ENCODE peak calls at places on chromosomes 2 and 18, in seven cellular contexts. F is activated naive CD4-positive, alpha-beta T cell; Y is glomerular endothelial cell; E is BE2C; Z is SW480; U is GM04504; G is stimulated activated CD8-positive, alpha-beta memory T cell treated with anti-CD3 and anti-CD28 coated beads, Interleukin-15, amount 100 ng/mL, for 24 hours. I is an unnamed sample.

GRCh38 chr18:50686409-50686808 is 126.5 kb downstream of the MAPK4 start:
- DNase-seq in F (no peak), Y (no peak), E (no peak), Z (no peak), U (no peak), G (no peak), I (no peak)

GRCh38 chr18:2715990-2716389 is 60.5 kb downstream of the SMCHD1 start:
- DNase-seq in F (no peak), Y (no peak), E (no peak), Z (no peak), U (no peak), G (no peak), I (no peak)

GRCh38 chr2:216880509-216881184 is 20.8 kb upstream of the TNP1 start:
- DNase-seq in F (no peak), Y (no peak), E (no peak), Z (no peak), U (no peak), G (no peak), I (no peak)

GRCh38 chr2:236045264-236046235 is 122.6 kb downstream of the GBX2 start:
- DNase-seq in F (no peak), Y (no peak), E (no peak), Z (no peak), U (no peak), G (no peak), I (no peak)

GRCh38 chr2:68806511-68807109 is 64.6 kb downstream of the BMP10 start:
- DNase-seq in F (no peak), Y (no peak), E (no peak), Z (no peak), U (peak; percentile 36), G (no peak), I (no peak)

GRCh38 chr2:208222351-208222750 is 32.5 kb downstream of the IDH1 start:
- DNase-seq in F (no peak), Y (no peak), E (no peak), Z (no peak), U (peak; percentile 17), G (no peak), I (no peak)

GRCh38 chr18:66826211-66826610 is 222.3 kb upstream of the CDH19 start:
- DNase-seq in F (no peak), Y (no peak), E (no peak), Z (no peak), U (no peak), G (no peak), I (no peak)

GRCh38 chr2:176138526-176139169 is 9.1 kb downstream of the HOXD8 start:
- DNase-seq in F (no peak), Y (no peak), E (no peak), Z (no peak), U (no peak), G (no peak), I (no peak)

GRCh38 chr2:217887841-217888665 is 114.7 kb downstream of the TNS1 start:
- DNase-seq in F (no peak), Y (no peak), E (peak; percentile 97), Z (no peak), U (no peak), G (no peak), I (peak; percentile 87)

GRCh38 chr2:72008608-72009007 is 139.1 kb downstream of the CYP26B1 start:
- DNase-seq in F (no peak), Y (no peak), E (no peak), Z (no peak), U (no peak), G (no peak), I (no peak)

GRCh38 chr2:53751728-53752127 is 15.9 kb upstream of the CHAC2 start:
- DNase-seq in F (no peak), Y (no peak), E (no peak), Z (no peak), U (no peak), G (no peak), I (no peak)

GRCh38 chr2:157497603-157498314 is 53.9 kb upstream of the CYTIP start:
- DNase-seq in F (no peak), Y (no peak), E (no peak), Z (peak; percentile 69), U (peak; percentile 9), G (no peak), I (peak; percentile 36)

GRCh38 chr18:78071146-78071710 is 821.6 kb downstream of the GALR1 start:
- DNase-seq in F (no peak), Y (no peak), E (no peak), Z (no peak), U (no peak), G (no peak), I (no peak)

GRCh38 chr2:100865819-100866462 is 46.0 kb downstream of the NPAS2 start:
- DNase-seq in F (no peak), Y (no peak), E (no peak), Z (no peak), U (peak; percentile 35), G (no peak), I (no peak)

GRCh38 chr2:105744909-105745853 is at the start of gene NCK2:
- DNase-seq in F (peak; percentile 37), Y (no peak), E (peak; percentile 23), Z (peak; percentile 39), U (no peak), G (no peak), I (peak; percentile 87)

GRCh38 chr2:118301248-118301647 is 213.0 kb downstream of the INSIG2 start:
- DNase-seq in F (no peak), Y (no peak), E (no peak), Z (no peak), U (no peak), G (no peak), I (no peak)

GRCh38 chr2:56191617-56192016 is 7.8 kb downstream of the CCDC85A start:
- DNase-seq in F (no peak), Y (no peak), E (no peak), Z (peak; percentile 60), U (peak; percentile 54), G (no peak), I (no peak)

GRCh38 chr2:122203523-122203922 is 448.1 kb downstream of the TSN start:
- DNase-seq in F (no peak), Y (no peak), E (no peak), Z (no peak), U (peak; percentile 13), G (no peak), I (no peak)

GRCh38 chr18:53458944-53459580 is 765.4 kb downstream of the MBD2 start:
- DNase-seq in F (no peak), Y (no peak), E (no peak), Z (no peak), U (no peak), G (no peak), I (no peak)

GRCh38 chr2:176122266-176122632 is 270 bp upstream of the HOXD9 start:
- DNase-seq in F (no peak), Y (no peak), E (peak; percentile 49), Z (no peak), U (no peak), G (no peak), I (peak; percentile 89)

GRCh38 chr2:42086500-42086953 is 38.7 kb downstream of the PKDCC start:
- DNase-seq in F (no peak), Y (no peak), E (peak; percentile 67), Z (peak; percentile 68), U (no peak), G (no peak), I (peak; percentile 87)

GRCh38 chr2:187055463-187055862 is 206.5 kb upstream of the ZSWIM2 start:
- DNase-seq in F (no peak), Y (no peak), E (no peak), Z (no peak), U (no peak), G (no peak), I (no peak)

GRCh38 chr2:59694176-59694575 is 859.3 kb downstream of the BCL11A start:
- DNase-seq in F (no peak), Y (no peak), E (no peak), Z (no peak), U (no peak), G (no peak), I (no peak)

GRCh38 chr2:177585234-177585863 is 192.8 kb downstream of the AGPS start:
- DNase-seq in F (no peak), Y (no peak), E (no peak), Z (no peak), U (no peak), G (no peak), I (no peak)

GRCh38 chr2:57443985-57444501 is 602.6 kb upstream of the VRK2 start:
- DNase-seq in F (no peak), Y (no peak), E (no peak), Z (peak; percentile 82), U (peak; percentile 69), G (no peak), I (no peak)

GRCh38 chr18:78160961-78161656 is 818.5 kb upstream of the SALL3 start:
- DNase-seq in F (no peak), Y (no peak), E (no peak), Z (no peak), U (no peak), G (no peak), I (no peak)

GRCh38 chr18:55547705-55548056 is 40.3 kb downstream of the TCF4 start:
- DNase-seq in F (no peak), Y (no peak), E (no peak), Z (no peak), U (no peak), G (no peak), I (no peak)

GRCh38 chr2:153487482-153487881 is 8.9 kb upstream of the RPRM start:
- DNase-seq in F (no peak), Y (no peak), E (no peak), Z (no peak), U (no peak), G (no peak), I (no peak)

GRCh38 chr18:73283788-73284187 is 416.0 kb upstream of the NETO1 start:
- DNase-seq in F (no peak), Y (no peak), E (no peak), Z (peak; percentile 88), U (no peak), G (no peak), I (no peak)

GRCh38 chr2:64062840-64063239 is 43.6 kb upstream of the VPS54 start:
- DNase-seq in F (no peak), Y (peak; percentile 14), E (no peak), Z (no peak), U (no peak), G (no peak), I (no peak)

GRCh38 chr2:169676357-169676756 is 17.8 kb downstream of the CFAP210 start:
- DNase-seq in F (no peak), Y (no peak), E (no peak), Z (no peak), U (no peak), G (no peak), I (no peak)

GRCh38 chr18:11654736-11655604 is 34.1 kb upstream of the GNAL start:
- DNase-seq in F (peak; percentile 21), Y (no peak), E (peak; percentile 19), Z (peak; percentile 42), U (peak; percentile 1), G (peak; percentile 36), I (peak; percentile 59)

GRCh38 chr2:61443342-61444041 is 27.4 kb downstream of the USP34 start:
- DNase-seq in F (no peak), Y (no peak), E (no peak), Z (peak; percentile 90), U (no peak), G (no peak), I (no peak)

GRCh38 chr2:120658285-120659158 is 77.1 kb upstream of the GLI2 start:
- DNase-seq in F (no peak), Y (no peak), E (no peak), Z (no peak), U (no peak), G (no peak), I (no peak)

I was measured in SK-N-SH.